ENCODE peak calls at places on chromosomes 3 and 15, in six cellular contexts. R, S, J, P, D and G are unnamed samples.

GRCh38 chr3:88180398-88180999 is 30.7 kb downstream of the C3orf38 start:
- ATAC-seq in R (no peak), S (no peak), J (no peak), P (peak; percentile 80), D (no peak), G (no peak)

GRCh38 chr15:92162657-92163056 is 231.0 kb upstream of the ST8SIA2 start:
- ATAC-seq in R (no peak), S (no peak), J (no peak), P (no peak), D (no peak), G (no peak)

GRCh38 chr3:123884993-123885392 is 861 bp upstream of the MYLK start:
- ATAC-seq in R (no peak), S (no peak), J (no peak), P (no peak), D (no peak), G (no peak)

GRCh38 chr3:73542127-73542526 is 82.6 kb downstream of the PDZRN3 start:
- ATAC-seq in R (no peak), S (no peak), J (peak; percentile 96), P (no peak), D (peak; percentile 26), G (no peak)

GRCh38 chr3:67602816-67603215 is 51.6 kb downstream of the SUCLG2 start:
- ATAC-seq in R (no peak), S (no peak), J (no peak), P (no peak), D (no peak), G (no peak)

GRCh38 chr15:73367624-73368300 is 996 bp downstream of the HCN4 start:
- ATAC-seq in R (peak; percentile 22), S (no peak), J (no peak), P (peak; percentile 18), D (no peak), G (no peak)

GRCh38 chr3:126270145-126270811 is 86.9 kb downstream of the KLF15 start:
- ATAC-seq in R (no peak), S (no peak), J (peak; percentile 77), P (no peak), D (peak; percentile 62), G (peak; percentile 40)

GRCh38 chr3:12181301-12181700 is 22.6 kb upstream of the TIMP4 start:
- ATAC-seq in R (no peak), S (no peak), J (no peak), P (no peak), D (no peak), G (peak; percentile 13)

GRCh38 chr3:163422671-163423070 is 1655.6 kb downstream of the SI start:
- ATAC-seq in R (no peak), S (no peak), J (no peak), P (no peak), D (no peak), G (no peak)

GRCh38 chr3:10709110-10709781 is 106.8 kb upstream of the SLC6A11 start:
- ATAC-seq in R (peak; percentile 83), S (no peak), J (no peak), P (peak; percentile 79), D (no peak), G (no peak)

GRCh38 chr3:77348244-77348855 is 308.5 kb downstream of the ROBO2 start:
- ATAC-seq in R (peak; percentile 79), S (no peak), J (no peak), P (peak; percentile 56), D (no peak), G (no peak)

GRCh38 chr3:60085649-60086048 is 1035.8 kb upstream of the CFAP20DC start:
- ATAC-seq in R (no peak), S (no peak), J (no peak), P (no peak), D (no peak), G (no peak)

GRCh38 chr3:126245811-126246727 is 65.7 kb upstream of the ALDH1L1 start:
- ATAC-seq in R (peak; percentile 98), S (no peak), J (no peak), P (peak; percentile 95), D (peak; percentile 92), G (no peak)

GRCh38 chr15:78768096-78768495 is 43.2 kb downstream of the ADAMTS7 start:
- ATAC-seq in R (no peak), S (no peak), J (no peak), P (no peak), D (no peak), G (no peak)

GRCh38 chr3:177852408-177852807 is 655.1 kb upstream of the TBL1XR1 start:
- ATAC-seq in R (peak; percentile 56), S (no peak), J (peak; percentile 84), P (peak; percentile 72), D (no peak), G (no peak)